ENCODE peak calls at places on chromosome 6, in seven cellular contexts. X, J, N, V, Y, L and E are unnamed samples.
A peak's percentile ranks its signal among the peaks of the same experiment; 100 is the strongest.

GRCh38 chr6:44704240-44705150 is 317.0 kb downstream of the CDC5L start:
- DNase-seq in J (no peak), Y (no peak), L (no peak), V (no peak), X (no peak), N (no peak), E (peak; percentile 43)

GRCh38 chr6:113971786-113972185 is 838 bp upstream of the HDAC2 start:
- DNase-seq in J (no peak), L (no peak), N (no peak), Y (no peak), X (no peak), V (no peak), E (no peak)

GRCh38 chr6:138004423-138005287 is 102.6 kb downstream of the PERP start:
- DNase-seq in V (peak; percentile 8), Y (peak; percentile 14), X (no peak), N (no peak), J (no peak), L (no peak), E (peak; percentile 42)

GRCh38 chr6:10307476-10307875 is 107.4 kb downstream of the TFAP2A start:
- DNase-seq in Y (no peak), L (no peak), N (no peak), J (no peak), X (no peak), V (no peak), E (no peak)

GRCh38 chr6:22098623-22099022 is 198.2 kb downstream of the PRL start:
- DNase-seq in J (no peak), N (no peak), L (no peak), Y (no peak), X (no peak), V (no peak), E (no peak)

GRCh38 chr6:37433657-37434271 is 743 bp downstream of the CMTR1 start:
- DNase-seq in V (no peak), X (peak; percentile 19), N (no peak), J (no peak), Y (peak; percentile 12), L (no peak), E (peak; percentile 68)

GRCh38 chr6:28643017-28643740 is 117.5 kb downstream of the GPX5 start:
- DNase-seq in N (no peak), Y (peak; percentile 89), J (no peak), L (no peak), X (no peak), V (no peak), E (no peak)

GRCh38 chr6:9620263-9620662 is 794.6 kb downstream of the TFAP2A start:
- DNase-seq in L (no peak), J (no peak), Y (peak; percentile 19), X (no peak), V (no peak), N (no peak), E (no peak)

GRCh38 chr6:37083243-37084138 is 78.0 kb downstream of the FGD2 start:
- DNase-seq in V (peak; percentile 60), N (peak; percentile 80), Y (peak; percentile 48), X (peak; percentile 63), L (peak; percentile 58), J (peak; percentile 89), E (no peak)

GRCh38 chr6:38035478-38035877 is 216.0 kb downstream of the ZFAND3 start:
- DNase-seq in V (no peak), Y (no peak), L (no peak), N (no peak), J (no peak), X (no peak), E (no peak)

GRCh38 chr6:117558818-117559217 is 43.5 kb downstream of the GOPC start:
- DNase-seq in Y (no peak), V (no peak), L (no peak), J (no peak), N (no peak), X (no peak), E (no peak)

GRCh38 chr6:41372526-41373366 is 37.3 kb downstream of the NCR2 start:
- DNase-seq in J (no peak), L (no peak), Y (no peak), X (no peak), V (no peak), N (no peak), E (peak; percentile 28)

GRCh38 chr6:35181313-35181932 is 32.3 kb upstream of the SCUBE3 start:
- DNase-seq in V (peak; percentile 59), N (peak; percentile 89), L (no peak), Y (peak; percentile 82), X (no peak), J (no peak), E (no peak)

DNA sequence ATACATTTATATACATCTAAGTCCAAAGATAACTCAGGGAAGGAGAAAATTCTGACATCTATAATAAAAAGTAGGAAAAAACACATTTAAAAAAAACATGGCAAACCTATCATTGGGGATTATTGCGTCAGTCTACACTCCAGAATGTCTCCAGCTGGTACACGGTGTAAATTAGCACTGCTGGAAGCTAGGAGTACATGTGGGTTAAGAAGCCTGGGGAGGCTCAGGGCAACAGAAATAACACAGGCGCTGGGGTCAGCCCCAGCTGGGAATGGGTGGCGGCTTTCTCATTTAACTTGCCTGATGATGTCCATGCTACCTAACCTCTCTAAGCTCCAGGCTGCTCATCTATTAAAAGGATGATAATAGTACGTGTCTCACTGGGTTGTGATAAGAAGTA is 92.9 kb downstream of the LY86 start:
- DNase-seq in L (no peak), J (no peak), X (no peak), N (no peak), V (no peak), Y (no peak), E (no peak)
- TF ChIP-seq CTCF in L (no peak), J (no peak), X (no peak), N (no peak), V (no peak), Y (no peak), E (no peak)

GRCh38 chr6:39365281-39366074 is 43.0 kb upstream of the KCNK16 start:
- DNase-seq in Y (peak; percentile 15), V (no peak), L (no peak), N (no peak), J (no peak), X (no peak), E (no peak)

GRCh38 chr6:39361657-39362486 is 39.4 kb upstream of the KCNK16 start:
- DNase-seq in V (peak; percentile 27), X (peak; percentile 50), N (peak; percentile 78), J (peak; percentile 68), Y (peak; percentile 35), L (no peak), E (peak; percentile 81)

GRCh38 chr6:39363280-39363679 is 40.8 kb upstream of the KCNK16 start:
- DNase-seq in V (no peak), X (no peak), Y (no peak), J (no peak), N (peak; percentile 50), L (no peak), E (no peak)

GRCh38 chr6:39360378-39360777 is 37.9 kb upstream of the KCNK16 start:
- DNase-seq in X (no peak), N (peak; percentile 52), L (no peak), J (no peak), V (no peak), Y (no peak), E (no peak)

GRCh38 chr6:39362487-39362865 is 40.0 kb upstream of the KCNK16 start:
- DNase-seq in N (no peak), J (no peak), Y (no peak), V (no peak), X (no peak), L (no peak), E (no peak)
- TF ChIP-seq CTCF in N (no peak), J (no peak), Y (no peak), V (peak; percentile 27), X (no peak), L (no peak), E (no peak)

GRCh38 chr6:146770275-146770964 is 171.6 kb downstream of the ADGB start:
- DNase-seq in L (no peak), J (no peak), V (no peak), X (no peak), N (no peak), Y (no peak), E (no peak)

GRCh38 chr6:146770965-146771735 is 172.4 kb downstream of the ADGB start:
- DNase-seq in J (peak; percentile 70), L (no peak), Y (no peak), X (peak; percentile 37), V (no peak), N (peak; percentile 66), E (no peak)

DNA sequence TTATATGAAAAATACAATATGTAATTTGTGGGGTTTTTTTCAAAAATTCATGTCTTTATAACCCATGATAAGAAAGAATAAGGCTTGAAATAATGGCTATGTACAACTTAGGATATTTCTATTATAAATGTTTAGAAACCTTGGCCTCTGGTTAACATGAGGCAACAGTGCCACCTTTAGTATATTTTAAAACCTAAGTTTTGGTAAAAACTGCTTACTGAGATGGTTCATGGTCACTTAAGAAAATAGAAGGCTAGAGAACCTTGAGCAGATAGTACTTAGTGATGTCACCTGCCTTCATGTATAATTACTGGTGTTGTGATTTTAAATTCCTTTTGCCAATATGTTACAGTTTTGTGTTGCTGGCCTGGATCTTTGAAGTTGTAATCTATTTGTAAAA is 176.5 kb downstream of the ADGB start:
- DNase-seq in J (no peak), L (no peak), Y (no peak), N (no peak), X (no peak), V (no peak), E (no peak)
- TF ChIP-seq CTCF in J (no peak), L (no peak), Y (peak; percentile 36), N (no peak), X (no peak), V (no peak), E (no peak)

GRCh38 chr6:168939041-168939440 is 314.6 kb downstream of the THBS2 start:
- DNase-seq in J (no peak), V (no peak), N (no peak), X (no peak), L (no peak), Y (no peak), E (no peak)

GRCh38 chr6:168935628-168936010 is 318.0 kb downstream of the THBS2 start:
- DNase-seq in V (no peak), N (no peak), X (no peak), L (no peak), Y (no peak), J (no peak), E (no peak)

GRCh38 chr6:168938546-168938945 is 315.1 kb downstream of the THBS2 start:
- DNase-seq in V (no peak), X (no peak), Y (no peak), L (no peak), N (no peak), J (no peak), E (no peak)

GRCh38 chr6:168937061-168937460 is 316.6 kb downstream of the THBS2 start:
- DNase-seq in N (no peak), J (no peak), V (no peak), L (no peak), Y (peak; percentile 45), X (no peak), E (no peak)

DNA sequence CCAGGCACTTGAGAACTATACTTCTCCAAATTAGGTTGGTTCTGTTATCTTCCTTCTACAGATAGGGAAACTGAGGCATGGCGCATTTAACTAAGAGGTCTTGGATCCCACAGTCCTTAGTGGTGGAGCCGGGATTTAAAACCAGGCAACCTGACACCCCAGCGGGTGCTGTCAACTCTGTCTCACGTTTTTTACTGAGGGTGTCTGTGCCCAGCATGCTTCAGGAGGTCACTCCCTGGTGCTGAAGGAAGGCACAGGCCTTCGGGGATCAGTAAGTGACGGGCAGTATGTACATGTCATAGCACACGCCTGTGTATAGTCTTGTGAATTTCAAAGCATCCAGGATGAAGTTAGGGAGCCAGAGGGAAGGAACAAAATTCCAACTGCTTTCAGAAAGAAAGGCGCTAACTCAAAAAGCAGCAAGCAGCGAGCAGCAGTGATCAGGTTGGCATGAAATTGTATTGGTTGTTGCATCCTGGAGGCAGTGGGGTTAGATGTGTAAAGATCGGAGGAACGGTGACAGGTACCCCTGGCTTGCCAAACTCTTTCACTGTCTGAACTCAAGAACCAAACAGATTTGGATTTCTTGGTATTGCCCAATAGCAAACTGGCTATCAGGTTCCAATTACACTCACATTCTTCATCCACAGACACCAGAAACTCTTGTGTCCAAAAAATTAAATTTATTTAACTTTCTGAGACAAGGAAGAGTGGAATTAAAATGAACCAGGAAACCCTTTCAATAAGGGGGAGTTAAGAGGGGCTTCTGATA is 318.6 kb downstream of the THBS2 start:
- DNase-seq in V (no peak), X (no peak), J (no peak), L (no peak), Y (no peak), N (no peak), E (no peak)
- TF ChIP-seq CTCF in V (no peak), X (no peak), J (no peak), L (no peak), Y (no peak), N (no peak), E (no peak)